ENCODE peak calls at places on chromosomes 11 and 22, in ten cellular contexts. D, G, I, W, Q, F, P, C, N and A are unnamed samples.

GRCh38 chr11:60874421-60875365 is 7.4 kb downstream of the ZP1 start:
- DNase-seq in P (no peak), N (no peak), I (no peak), F (no peak), C (no peak), G (no peak), W (peak), Q (no peak), D (peak), A (no peak)

GRCh38 chr11:11347583-11347982 is 5.5 kb downstream of the CSNK2A3 start:
- DNase-seq in N (no peak), D (no peak), I (no peak), G (peak), F (peak), W (no peak), C (no peak), P (no peak), Q (no peak), A (no peak)

GRCh38 chr22:20112623-20113511 is 3.0 kb upstream of the RANBP1 start:
- DNase-seq in G (no peak), I (no peak), P (no peak), W (no peak), F (no peak), N (no peak), D (peak), C (no peak), Q (no peak), A (no peak)

GRCh38 chr22:39094717-39095389 is 2.2 kb upstream of the APOBEC3H start:
- DNase-seq in N (no peak), C (no peak), G (no peak), P (no peak), D (no peak), I (no peak), W (no peak), F (no peak), Q (no peak), A (no peak)

GRCh38 chr11:122863704-122864326 is 18.7 kb upstream of the JHY start:
- DNase-seq in I (no peak), W (no peak), N (no peak), F (peak), P (peak), Q (peak), D (no peak), C (peak), G (peak), A (no peak)

GRCh38 chr11:843818-844692 is 1.4 kb downstream of the TSPAN4 start:
- DNase-seq in Q (peak), D (peak), F (peak), I (peak), G (peak), C (peak), W (peak), P (peak), N (peak), A (peak)

GRCh38 chr22:41247703-41248102 is 7.0 kb upstream of the CHADL start:
- DNase-seq in F (no peak), D (no peak), P (no peak), G (peak), Q (no peak), I (no peak), C (no peak), N (no peak), W (no peak), A (no peak)

GRCh38 chr11:72574534-72575460 is 99.4 kb downstream of the PDE2A start:
- DNase-seq in I (no peak), D (peak), P (no peak), N (no peak), G (no peak), C (no peak), F (no peak), W (no peak), Q (no peak), A (no peak)

GRCh38 chr11:19499999-19500398 is 212.6 kb upstream of the NAV2 start:
- DNase-seq in P (peak), D (no peak), W (no peak), C (no peak), G (no peak), F (no peak), Q (no peak), I (no peak), N (no peak), A (peak)

GRCh38 chr22:43743131-43743530 is 69.0 kb downstream of the EFCAB6 start:
- DNase-seq in P (no peak), I (no peak), G (no peak), W (no peak), N (no peak), F (no peak), C (no peak), Q (peak), D (no peak), A (no peak)

GRCh38 chr11:105296386-105296785 is 156.8 kb upstream of the CARD18 start:
- DNase-seq in G (no peak), F (no peak), D (no peak), P (no peak), C (no peak), N (no peak), I (no peak), W (no peak), Q (no peak), A (no peak)

GRCh38 chr11:2691991-2692841 is 7.6 kb downstream of the KCNQ1OT1 start:
- DNase-seq in D (peak), P (no peak), I (no peak), C (no peak), N (peak), F (no peak), Q (peak), G (no peak), W (peak), A (no peak)

GRCh38 chr11:65822760-65823528 is 10.8 kb upstream of the SNX32 start:
- DNase-seq in N (no peak), P (no peak), D (no peak), C (no peak), I (no peak), W (peak), F (no peak), Q (no peak), G (no peak), A (no peak)

GRCh38 chr11:128515766-128516466 is 71.4 kb downstream of the ETS1 start:
- DNase-seq in N (no peak), F (no peak), Q (no peak), C (no peak), I (no peak), P (no peak), W (no peak), D (no peak), G (no peak), A (no peak)
- H3K4me3 ChIP-seq in N (peak), F (no peak), Q (no peak), C (no peak), I (peak), P (no peak), W (peak), D (peak), G (peak), A (no peak)

DNA sequence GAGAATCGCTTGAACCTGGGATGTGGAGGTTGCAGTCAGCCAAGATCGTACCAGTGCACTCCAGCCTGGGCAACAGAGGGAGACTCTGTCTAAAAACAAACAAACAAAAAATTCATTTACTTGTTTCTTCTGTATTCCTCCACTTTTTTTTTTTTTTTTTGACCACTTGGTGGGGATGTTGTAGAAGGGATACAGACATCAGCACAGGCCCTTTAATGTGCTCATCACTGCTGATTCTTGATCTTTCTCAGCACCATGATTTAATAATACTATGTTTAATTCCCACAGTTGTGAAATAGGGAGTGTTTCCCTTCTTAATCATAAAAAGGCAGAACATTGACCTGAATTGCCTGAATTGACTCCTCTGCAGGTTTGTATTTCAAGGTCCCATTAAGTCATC is 4.5 kb downstream of the TTC9C start:
- DNase-seq in G (no peak), F (no peak), Q (no peak), C (peak), W (no peak), N (no peak), D (no peak), P (peak), I (no peak), A (no peak)
- H3K4me3 ChIP-seq in G (no peak), F (no peak), Q (no peak), C (no peak), W (no peak), N (no peak), D (no peak), P (no peak), I (no peak), A (no peak)

GRCh38 chr11:76672431-76673163 is 2.0 kb upstream of the LRRC32 start:
- DNase-seq in W (no peak), F (no peak), P (no peak), D (peak), C (no peak), Q (no peak), G (no peak), I (no peak), N (no peak), A (no peak)
- H3K4me3 ChIP-seq in W (no peak), F (no peak), P (no peak), D (no peak), C (no peak), Q (no peak), G (no peak), I (no peak), N (no peak), A (no peak)

DNA sequence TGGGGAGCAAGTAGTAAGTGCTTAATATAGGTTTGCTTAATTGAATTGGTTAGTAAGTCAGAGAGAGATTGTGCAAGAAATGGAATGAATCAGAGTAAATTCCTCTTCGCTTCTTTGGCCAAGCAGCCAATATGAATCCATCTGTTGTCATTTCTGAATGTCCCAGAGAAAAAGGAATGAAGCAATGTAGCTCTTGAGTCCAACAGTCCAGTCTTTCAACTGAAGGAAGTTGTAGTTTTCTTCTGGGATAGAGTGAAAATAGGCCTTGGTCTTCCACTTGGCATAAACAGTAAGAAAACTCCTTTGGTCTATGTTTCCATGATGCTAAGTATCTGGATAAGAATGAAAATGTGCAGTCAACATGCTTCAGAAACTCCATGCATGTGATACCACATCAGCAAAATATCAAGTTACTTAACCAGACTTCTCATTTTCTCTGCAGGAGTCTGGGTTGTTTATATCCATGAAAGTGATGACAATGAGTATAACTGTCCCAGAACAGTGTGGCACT is 1.8 kb upstream of the FIBIN start:
- DNase-seq in W (no peak), P (peak), F (no peak), C (peak), G (no peak), I (no peak), Q (no peak), N (no peak), D (no peak), A (peak)
- H3K4me3 ChIP-seq in W (no peak), P (no peak), F (no peak), C (no peak), G (no peak), I (peak), Q (no peak), N (no peak), D (no peak), A (no peak)